ENCODE peak calls at places on chromosomes 3 and 15, in six cellular contexts. C, Y, R, I, L and E are unnamed samples. For H3K27me3, the result is how much of the 10 kb centered on the place peaks cover.

GRCh38 chr3:156816091-156816793 is 9.9 kb upstream of the LEKR1 start:
- DNase-seq in L (peak), Y (peak), R (peak), C (peak), I (peak), E (no peak)

GRCh38 chr15:26772588-26773484 is at the start of gene GABRB3:
- DNase-seq in L (peak), I (no peak), Y (no peak), C (no peak), R (peak), E (no peak)

GRCh38 chr15:78103406-78104118 is 11.2 kb downstream of the SH2D7 start:
- DNase-seq in C (no peak), R (no peak), Y (no peak), L (no peak), I (no peak), E (no peak)

GRCh38 chr3:113533534-113533892 is 1.2 kb downstream of the SIDT1 start:
- DNase-seq in R (no peak), I (no peak), Y (no peak), L (no peak), C (no peak), E (no peak)

GRCh38 chr3:20055020-20055775 is 15.0 kb downstream of the KAT2B start:
- DNase-seq in L (peak), R (no peak), I (no peak), C (no peak), Y (peak), E (no peak)

GRCh38 chr3:153038779-153039178 is 123.2 kb upstream of the RAP2B start:
- DNase-seq in I (peak), Y (no peak), R (peak), C (no peak), L (no peak), E (peak)

GRCh38 chr15:80093854-80094418 is 34.5 kb downstream of the ZFAND6 start:
- DNase-seq in Y (peak), R (peak), L (peak), C (no peak), I (peak), E (peak)

GRCh38 chr15:51801391-51801835 is 28.0 kb upstream of the TMOD3 start:
- DNase-seq in Y (peak), C (peak), I (peak), L (peak), R (peak), E (no peak)

GRCh38 chr15:60392601-60392985 is 5.2 kb downstream of the ANXA2 start:
- DNase-seq in C (peak), R (peak), L (peak), Y (peak), I (peak), E (peak)

GRCh38 chr15:93656041-93656440 is 567.0 kb upstream of the RGMA start:
- DNase-seq in I (no peak), C (no peak), L (no peak), Y (no peak), R (no peak), E (peak)

GRCh38 chr3:27684302-27684701 is 37.8 kb downstream of the EOMES start:
- DNase-seq in R (no peak), C (no peak), Y (no peak), L (no peak), I (no peak), E (no peak)

GRCh38 chr15:90001062-90001682 is at the start of gene ZNF710:
- DNase-seq in R (peak), L (peak), I (peak), Y (peak), C (peak), E (peak)

GRCh38 chr3:17938313-17938712 is 195.9 kb upstream of the TBC1D5 start:
- DNase-seq in I (no peak), R (no peak), L (no peak), Y (no peak), C (no peak), E (no peak)

GRCh38 chr3:171883893-171884279 is 40.7 kb downstream of the TMEM212 start:
- DNase-seq in Y (no peak), L (peak), I (no peak), C (no peak), R (no peak), E (no peak)

GRCh38 chr3:152127058-152127457 is 141.7 kb upstream of the MBNL1 start:
- DNase-seq in I (no peak), Y (no peak), C (no peak), L (no peak), R (no peak), E (no peak)

GRCh38 chr3:110569073-110569472 is 502.5 kb upstream of the NECTIN3 start:
- DNase-seq in Y (no peak), R (no peak), C (no peak), L (no peak), I (no peak), E (no peak)

GRCh38 chr15:89333959-89334509 is 590 bp downstream of the POLG start:
- DNase-seq in C (no peak), I (no peak), R (peak), L (no peak), Y (no peak), E (peak)

GRCh38 chr3:39705351-39705900 is 104.0 kb upstream of the MYRIP start:
- DNase-seq in L (no peak), I (no peak), Y (peak), C (no peak), R (peak), E (peak)

GRCh38 chr15:50883903-50884302 is 24.6 kb upstream of the AP4E1 start:
- DNase-seq in L (no peak), I (peak), Y (peak), C (peak), R (peak), E (peak)

DNA sequence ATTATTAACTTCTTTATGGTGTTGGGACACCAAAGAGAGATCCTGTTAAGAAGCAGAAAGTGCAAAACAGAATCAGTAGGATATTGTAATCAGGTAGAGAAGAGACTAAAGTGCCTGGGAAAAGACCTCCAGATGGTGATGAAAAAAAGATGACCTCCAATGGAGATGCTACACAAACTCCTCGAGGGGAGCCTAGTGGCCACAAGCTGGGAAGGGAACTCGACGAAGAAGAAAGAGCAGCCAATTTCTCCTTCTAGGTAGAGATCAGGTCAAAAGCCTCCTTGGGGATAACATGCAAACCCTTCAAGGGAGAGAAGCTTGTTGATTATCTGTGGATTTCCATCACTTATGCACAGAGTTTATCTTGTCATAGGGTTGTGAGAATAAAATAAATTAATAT is 647.6 kb downstream of the ROBO2 start:
- DNase-seq in R (no peak), C (no peak), I (no peak), Y (no peak), L (no peak), E (no peak)
- H3K4me3 ChIP-seq in R (no peak), C (no peak), I (no peak), Y (no peak), L (no peak), E (no peak)

DNA sequence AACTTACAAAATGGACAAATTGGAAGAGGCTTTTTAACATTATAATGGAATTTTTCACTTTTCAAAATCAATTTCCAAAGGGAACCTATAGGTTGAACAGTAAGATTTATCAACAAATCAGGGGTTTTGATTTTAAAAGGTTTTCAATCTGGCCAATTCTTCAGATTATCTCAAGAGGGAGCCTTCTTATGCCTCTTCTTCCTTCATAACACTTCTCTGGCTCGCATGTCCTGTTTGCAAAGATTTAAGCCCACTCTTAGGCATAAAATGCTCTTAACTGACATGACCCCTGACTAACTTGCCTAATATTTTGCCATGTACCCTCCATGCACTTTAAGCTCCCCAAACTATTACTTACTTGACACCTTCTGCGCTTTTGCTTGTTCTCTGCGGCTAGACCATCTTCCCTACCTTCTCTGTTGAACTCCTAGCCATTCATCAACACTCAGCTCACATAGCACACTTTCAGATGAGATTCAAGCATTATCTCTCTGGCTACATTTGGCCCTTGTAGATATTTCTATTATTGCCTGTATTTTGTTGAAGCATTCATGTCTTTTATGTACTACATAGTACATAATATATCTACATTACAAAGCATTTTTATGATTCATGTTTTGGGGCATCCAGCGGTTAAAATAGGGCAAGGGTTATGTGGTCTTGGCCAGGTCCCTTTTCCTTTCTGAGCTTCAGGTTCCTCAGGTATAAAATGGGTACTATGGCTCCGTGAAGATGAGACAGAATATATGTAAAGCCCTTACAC is 1.0 kb upstream of the ARIH1 start:
- DNase-seq in C (peak), I (no peak), L (no peak), Y (no peak), R (peak), E (no peak)
- TF ChIP-seq CTCF in C (peak), I (no peak), L (no peak), Y (no peak), R (peak), E (no peak)

GRCh38 chr3:137769321-137770065 is 5.4 kb downstream of the SOX14 start:
- DNase-seq in L (peak), C (no peak), Y (no peak), R (no peak), I (no peak), E (no peak)
- H3K27me3 ChIP-seq in L (half or more), C (half or more), Y (half or more), R (half or more), I (half or more), E (half or more)

GRCh38 chr15:65384895-65385867 is 7.4 kb upstream of the IGDCC3 start:
- DNase-seq in R (peak), L (peak), Y (peak), C (peak), I (peak), E (peak)
- H3K4me3 ChIP-seq in R (no peak), L (peak), Y (no peak), C (no peak), I (no peak), E (no peak)

GRCh38 chr3:98185180-98185579 is 18.7 kb downstream of the OR5H15 start:
- DNase-seq in I (no peak), C (no peak), Y (no peak), R (no peak), L (peak), E (no peak)
- TF ChIP-seq CTCF in I (no peak), C (no peak), Y (no peak), R (no peak), L (peak), E (no peak)

GRCh38 chr3:3800076-3800448 is 831 bp downstream of the LRRN1 start:
- DNase-seq in C (no peak), R (peak), L (peak), Y (no peak), I (no peak), E (no peak)

GRCh38 chr3:3799173-3800075 is at the start of gene LRRN1:
- DNase-seq in C (no peak), L (peak), I (peak), Y (no peak), R (peak), E (no peak)

GRCh38 chr3:3802021-3802420 is 2.8 kb downstream of the LRRN1 start:
- DNase-seq in I (no peak), R (no peak), L (no peak), C (no peak), Y (no peak), E (no peak)

GRCh38 chr3:3800685-3801509 is 1.7 kb downstream of the LRRN1 start:
- DNase-seq in R (peak), L (peak), Y (no peak), C (no peak), I (peak), E (no peak)

GRCh38 chr3:3801510-3801841 is 2.2 kb downstream of the LRRN1 start:
- DNase-seq in L (peak), Y (no peak), C (no peak), R (no peak), I (no peak), E (no peak)
- H3K27me3 ChIP-seq in L (under half), Y (under half), C (under half), R (under half), I (under half), E (under half)

DNA sequence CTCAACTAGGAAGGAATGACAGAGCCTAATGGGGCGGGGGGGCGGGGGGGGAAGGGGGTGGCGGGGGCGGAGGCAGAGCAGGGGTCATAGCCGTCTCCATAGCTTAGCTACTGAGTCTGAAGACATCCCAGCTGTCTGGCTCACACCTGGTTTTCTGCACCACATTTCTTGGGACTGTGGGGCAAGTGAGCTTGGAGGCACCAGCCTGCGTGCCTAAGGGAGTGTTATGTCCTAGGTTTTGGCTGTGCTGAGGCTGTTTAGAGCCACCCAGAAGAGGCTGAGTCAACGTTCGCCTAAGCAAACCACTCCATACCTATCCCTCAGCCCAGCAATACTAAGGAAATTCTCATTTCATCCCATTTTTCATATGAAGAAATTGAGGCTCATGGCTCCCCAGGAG is 1.4 kb downstream of the IL17RD start:
- DNase-seq in Y (no peak), R (no peak), C (no peak), L (no peak), I (no peak), E (no peak)
- H3K4me3 ChIP-seq in Y (no peak), R (peak), C (no peak), L (peak), I (peak), E (no peak)